ENCODE peak calls at places on chromosomes 11 and 22, in four cellular contexts. O is NCI-H2081; U is endothelial cell; C is stimulated activated CD8-positive, alpha-beta memory T cell treated with anti-CD3 and anti-CD28 coated beads, Interleukin-7, amount 100 ng/mL, for 4 hours. Q is an unnamed sample.

GRCh38 chr22:45478108-45478771 is 24.4 kb upstream of the FBLN1 start:
- DNase-seq in O (no peak), U (no peak), C (no peak), Q (no peak)

GRCh38 chr22:20455709-20456063 is 18.1 kb upstream of the SCARF2 start:
- DNase-seq in C (no peak), U (no peak), O (no peak), Q (no peak)

GRCh38 chr11:124536520-124536919 is 6.9 kb downstream of the OR8B12 start:
- DNase-seq in O (no peak), U (no peak), C (no peak), Q (no peak)

GRCh38 chr22:29032584-29032983 is 29.0 kb downstream of the C22orf31 start:
- DNase-seq in C (no peak), U (no peak), O (no peak), Q (no peak)

GRCh38 chr11:112697371-112697770 is 263.8 kb upstream of the NCAM1 start:
- DNase-seq in O (no peak), U (no peak), C (no peak), Q (no peak)

GRCh38 chr22:50304528-50305392 is 2.7 kb downstream of the PLXNB2 start:
- DNase-seq in C (no peak), O (no peak), U (no peak), Q (no peak)

GRCh38 chr11:15742626-15743243 is 613.6 kb downstream of the SOX6 start:
- DNase-seq in U (no peak), O (peak; percentile 4), C (no peak), Q (no peak)

GRCh38 chr11:46658259-46658658 is 40.9 kb downstream of the ATG13 start:
- DNase-seq in C (no peak), U (no peak), O (no peak), Q (no peak)

GRCh38 chr22:46287873-46288751 is 8.6 kb upstream of the GTSE1 start:
- DNase-seq in C (no peak), U (peak; percentile 56), O (no peak), Q (peak; percentile 72)